ENCODE peak calls at places on chromosomes 5 and 9, in ten cellular contexts. U, G, Z, P, W, Q, X, C, O and A are unnamed samples.

GRCh38 chr5:29795253-29795652 is 1398.2 kb upstream of the CDH6 start:
- DNase-seq in Q (no peak), X (no peak), W (no peak), G (no peak), U (no peak), C (no peak), O (no peak), Z (no peak), P (no peak), A (no peak)

GRCh38 chr5:42547146-42547545 is 123.9 kb downstream of the GHR start:
- DNase-seq in C (no peak), G (no peak), Z (no peak), X (no peak), O (no peak), P (no peak), Q (peak; percentile 27), W (no peak), U (no peak), A (no peak)

GRCh38 chr5:137598341-137598740 is 99.2 kb upstream of the SPOCK1 start:
- DNase-seq in X (no peak), Z (no peak), G (no peak), W (no peak), O (no peak), Q (no peak), C (no peak), P (no peak), U (no peak), A (no peak)

GRCh38 chr9:129309041-129309430 is 131.0 kb upstream of the IER5L start:
- DNase-seq in Q (no peak), C (no peak), X (peak; percentile 22), P (no peak), U (no peak), O (no peak), G (no peak), W (peak; percentile 23), Z (no peak), A (no peak)

GRCh38 chr5:96683392-96683791 is 21.2 kb downstream of the CAST start:
- DNase-seq in U (no peak), W (no peak), X (no peak), O (no peak), Z (no peak), C (no peak), Q (no peak), P (no peak), G (no peak), A (no peak)

GRCh38 chr9:38362912-38363588 is 29.5 kb upstream of the ALDH1B1 start:
- DNase-seq in G (peak; percentile 60), W (peak; percentile 48), Z (no peak), U (peak; percentile 66), C (peak; percentile 63), Q (peak; percentile 85), X (no peak), O (no peak), P (no peak), A (peak; percentile 38)

GRCh38 chr9:115117999-115118470 is at the start of gene TNC:
- DNase-seq in G (peak; percentile 19), Z (peak; percentile 74), X (peak; percentile 94), U (peak; percentile 20), C (no peak), P (peak; percentile 54), O (peak; percentile 36), Q (peak; percentile 92), W (peak; percentile 65), A (peak; percentile 53)

GRCh38 chr5:124460666-124461065 is 285.8 kb downstream of the ZNF608 start:
- DNase-seq in G (no peak), U (no peak), Q (no peak), X (no peak), O (no peak), C (no peak), Z (no peak), W (no peak), P (no peak), A (no peak)

GRCh38 chr9:138067594-138068367 is 190.2 kb downstream of the CACNA1B start:
- DNase-seq in O (no peak), P (peak; percentile 17), Z (peak; percentile 1), C (no peak), W (peak; percentile 33), U (no peak), X (peak; percentile 50), G (no peak), Q (no peak), A (no peak)

GRCh38 chr5:33441241-33441844 is 578 bp downstream of the TARS1 start:
- DNase-seq in W (peak; percentile 48), C (peak; percentile 23), X (no peak), Q (peak; percentile 73), G (peak; percentile 58), Z (no peak), P (no peak), U (no peak), O (no peak), A (no peak)
- TF ChIP-seq POLR2A in W (no peak), C (no peak), X (no peak), Q (peak; percentile 6), G (no peak), Z (no peak), P (no peak), U (no peak), O (no peak), A (no peak)

GRCh38 chr5:181237758-181238385 is 5.8 kb downstream of the RACK1 start:
- DNase-seq in G (no peak), Q (no peak), W (no peak), P (no peak), X (no peak), Z (no peak), O (no peak), U (no peak), C (no peak), A (no peak)
- TF ChIP-seq POLR2A in G (no peak), Q (no peak), W (no peak), P (no peak), X (no peak), Z (no peak), O (no peak), U (no peak), C (no peak), A (no peak)

GRCh38 chr9:132670359-132670815 is at the start of gene GTF3C4:
- DNase-seq in P (peak; percentile 82), Z (peak; percentile 85), O (peak; percentile 76), W (peak; percentile 94), Q (peak; percentile 12), X (peak; percentile 94), U (peak; percentile 83), G (peak; percentile 69), C (peak; percentile 46), A (peak; percentile 81)
- TF ChIP-seq POLR2A in P (no peak), Z (no peak), O (no peak), W (no peak), Q (no peak), X (no peak), U (no peak), G (peak; percentile 25), C (peak; percentile 38), A (peak; percentile 53)

DNA sequence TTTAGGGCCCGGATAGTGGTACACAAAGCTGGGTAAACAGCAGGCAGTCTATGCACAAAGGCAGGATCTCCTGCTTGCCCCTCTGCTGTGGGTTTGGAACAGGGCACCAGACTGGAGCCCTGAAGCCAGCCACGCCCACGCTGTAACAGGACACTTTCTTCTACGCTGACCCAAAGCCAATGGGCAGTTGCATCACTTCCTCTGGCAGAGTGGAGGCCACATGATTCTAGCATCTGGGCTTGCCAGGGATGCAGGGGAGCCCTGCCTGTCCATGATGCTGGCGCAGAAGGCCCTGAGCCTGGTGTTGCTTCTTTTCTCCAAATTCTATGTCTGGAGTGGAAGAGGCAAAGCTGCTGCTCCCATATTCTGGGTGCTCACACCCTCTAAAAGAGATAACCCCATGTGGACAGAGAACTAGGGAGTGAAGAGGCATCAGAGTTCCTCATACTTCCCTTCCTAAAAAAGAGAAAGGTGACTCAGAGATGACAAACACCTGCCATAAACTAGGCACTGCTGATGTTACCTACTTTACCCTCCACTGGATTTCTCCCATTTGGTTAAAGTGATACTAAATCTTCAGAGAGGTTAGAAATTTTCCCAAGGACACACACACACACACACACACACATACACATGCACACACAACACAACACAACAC is 260.3 kb upstream of the KLF4 start:
- DNase-seq in Q (peak; percentile 96), Z (peak; percentile 91), O (peak; percentile 93), U (peak; percentile 96), G (peak; percentile 56), W (peak; percentile 85), X (peak; percentile 96), P (peak; percentile 77), C (peak; percentile 85), A (peak; percentile 92)
- TF ChIP-seq POLR2A in Q (no peak), Z (no peak), O (no peak), U (no peak), G (no peak), W (no peak), X (no peak), P (no peak), C (peak; percentile 52), A (no peak)

GRCh38 chr5:106019271-106019670 is 1651.5 kb downstream of the EFNA5 start:
- DNase-seq in Z (no peak), C (no peak), P (no peak), W (no peak), Q (peak; percentile 62), U (no peak), G (no peak), X (no peak), O (no peak), A (no peak)

GRCh38 chr5:106017243-106017857 is 1653.4 kb downstream of the EFNA5 start:
- DNase-seq in O (no peak), X (no peak), Q (no peak), W (no peak), C (no peak), U (no peak), Z (no peak), P (no peak), G (no peak), A (no peak)

DNA sequence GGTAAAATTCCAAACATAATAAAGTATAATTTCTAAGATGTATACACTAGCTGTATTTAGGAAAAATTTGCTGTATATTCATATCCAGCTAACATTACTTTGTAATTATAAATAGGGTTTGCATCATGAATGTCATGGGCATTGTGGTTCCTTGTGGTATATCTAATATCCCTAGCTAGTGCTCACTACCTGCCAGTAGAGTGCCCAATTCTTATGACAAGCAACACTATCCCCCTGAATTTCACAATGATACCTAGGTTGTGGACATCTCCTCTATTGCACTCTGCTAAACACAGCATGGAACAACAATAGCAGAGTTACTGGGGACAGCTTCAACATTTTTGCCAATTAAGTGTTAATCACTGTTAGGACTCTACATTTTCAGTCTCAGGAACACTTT is 1656.5 kb downstream of the EFNA5 start:
- DNase-seq in U (no peak), O (no peak), X (no peak), C (no peak), W (no peak), Z (no peak), P (no peak), G (no peak), Q (no peak), A (no peak)
- TF ChIP-seq POLR2A in U (no peak), O (no peak), X (no peak), C (no peak), W (no peak), Z (no peak), P (no peak), G (no peak), Q (no peak), A (no peak)

GRCh38 chr5:172770675-172771438 is at the start of gene DUSP1:
- DNase-seq in G (peak; percentile 92), W (peak; percentile 100), C (peak; percentile 89), O (peak; percentile 99), Q (peak; percentile 98), U (peak; percentile 99), P (peak; percentile 99), Z (peak; percentile 100), X (peak; percentile 100), A (peak; percentile 95)
- TF ChIP-seq POLR2A in G (peak; percentile 99), W (peak; percentile 100), C (peak; percentile 97), O (no peak), Q (no peak), U (peak; percentile 100), P (peak; percentile 100), Z (peak; percentile 96), X (peak; percentile 100), A (peak; percentile 99)

GRCh38 chr9:134936021-134936761 is 18.5 kb upstream of the FCN1 start:
- DNase-seq in G (no peak), U (no peak), P (no peak), C (no peak), W (no peak), Q (no peak), O (no peak), Z (no peak), X (no peak), A (no peak)
- TF ChIP-seq POLR2A in G (no peak), U (no peak), P (no peak), C (no peak), W (no peak), Q (no peak), O (no peak), Z (no peak), X (no peak), A (no peak)